ENCODE peak calls at places on chromosomes 12 and 14, in seven cellular contexts. One of them, this sample, is unnamed.

GRCh38 chr14:91357272-91357671 is 60.3 kb downstream of the CCDC88C start:
- DNase-seq in OCI-M1: no peak
- DNase-seq in stimulated activated CD4-positive, alpha-beta T cell treated with anti-CD3 and anti-CD28 coated beads, Interleukin-1b, Interleukin-23, amount 100 ng/mL, for 24 hours: no peak
- DNase-seq in pancreas: no peak
- DNase-seq in SW480: no peak
- DNase-seq in choroid plexus epithelial cell: no peak
- DNase-seq in AG08395: no peak
- DNase-seq in this sample: no peak

GRCh38 chr12:122182887-122183587 is at the start of gene LRRC43:
- DNase-seq in choroid plexus epithelial cell: peak
- DNase-seq in AG08395: peak
- DNase-seq in OCI-M1: no peak
- DNase-seq in SW480: peak
- DNase-seq in stimulated activated CD4-positive, alpha-beta T cell treated with anti-CD3 and anti-CD28 coated beads, Interleukin-1b, Interleukin-23, amount 100 ng/mL, for 24 hours: no peak
- DNase-seq in pancreas: peak
- DNase-seq in this sample: no peak

GRCh38 chr12:13362260-13362841 is 165.8 kb downstream of the EMP1 start:
- DNase-seq in pancreas: peak
- DNase-seq in AG08395: peak
- DNase-seq in SW480: peak
- DNase-seq in stimulated activated CD4-positive, alpha-beta T cell treated with anti-CD3 and anti-CD28 coated beads, Interleukin-1b, Interleukin-23, amount 100 ng/mL, for 24 hours: peak
- DNase-seq in choroid plexus epithelial cell: peak
- DNase-seq in OCI-M1: peak
- DNase-seq in this sample: peak

GRCh38 chr12:131803995-131804521 is 24.1 kb upstream of the MMP17 start:
- DNase-seq in stimulated activated CD4-positive, alpha-beta T cell treated with anti-CD3 and anti-CD28 coated beads, Interleukin-1b, Interleukin-23, amount 100 ng/mL, for 24 hours: no peak
- DNase-seq in AG08395: peak
- DNase-seq in OCI-M1: peak
- DNase-seq in pancreas: no peak
- DNase-seq in choroid plexus epithelial cell: peak
- DNase-seq in SW480: peak
- DNase-seq in this sample: peak

GRCh38 chr12:52354197-52354596 is 13.1 kb downstream of the KRT85 start:
- DNase-seq in AG08395: no peak
- DNase-seq in choroid plexus epithelial cell: no peak
- DNase-seq in SW480: no peak
- DNase-seq in stimulated activated CD4-positive, alpha-beta T cell treated with anti-CD3 and anti-CD28 coated beads, Interleukin-1b, Interleukin-23, amount 100 ng/mL, for 24 hours: no peak
- DNase-seq in OCI-M1: no peak
- DNase-seq in pancreas: no peak
- DNase-seq in this sample: no peak

GRCh38 chr14:75156901-75157300 is 19.5 kb downstream of the TMED10 start:
- DNase-seq in stimulated activated CD4-positive, alpha-beta T cell treated with anti-CD3 and anti-CD28 coated beads, Interleukin-1b, Interleukin-23, amount 100 ng/mL, for 24 hours: no peak
- DNase-seq in AG08395: no peak
- DNase-seq in SW480: no peak
- DNase-seq in choroid plexus epithelial cell: no peak
- DNase-seq in pancreas: no peak
- DNase-seq in OCI-M1: no peak
- DNase-seq in this sample: no peak

GRCh38 chr12:6689000-6689882 is at the start of gene ZNF384:
- DNase-seq in pancreas: peak
- DNase-seq in stimulated activated CD4-positive, alpha-beta T cell treated with anti-CD3 and anti-CD28 coated beads, Interleukin-1b, Interleukin-23, amount 100 ng/mL, for 24 hours: peak
- DNase-seq in OCI-M1: peak
- DNase-seq in AG08395: peak
- DNase-seq in choroid plexus epithelial cell: peak
- DNase-seq in SW480: peak
- DNase-seq in this sample: peak

GRCh38 chr12:120854804-120855203 is 49.4 kb downstream of the SPPL3 start:
- DNase-seq in AG08395: no peak
- DNase-seq in OCI-M1: no peak
- DNase-seq in pancreas: no peak
- DNase-seq in choroid plexus epithelial cell: no peak
- DNase-seq in SW480: no peak
- DNase-seq in stimulated activated CD4-positive, alpha-beta T cell treated with anti-CD3 and anti-CD28 coated beads, Interleukin-1b, Interleukin-23, amount 100 ng/mL, for 24 hours: no peak
- DNase-seq in this sample: no peak

GRCh38 chr12:103334447-103334846 is 161.3 kb downstream of the C12orf42 start:
- DNase-seq in stimulated activated CD4-positive, alpha-beta T cell treated with anti-CD3 and anti-CD28 coated beads, Interleukin-1b, Interleukin-23, amount 100 ng/mL, for 24 hours: no peak
- DNase-seq in OCI-M1: no peak
- DNase-seq in pancreas: no peak
- DNase-seq in choroid plexus epithelial cell: no peak
- DNase-seq in AG08395: no peak
- DNase-seq in SW480: no peak
- DNase-seq in this sample: no peak

GRCh38 chr12:10940389-10940788 is 1.3 kb upstream of the TAS2R14 start:
- DNase-seq in OCI-M1: no peak
- DNase-seq in SW480: no peak
- DNase-seq in stimulated activated CD4-positive, alpha-beta T cell treated with anti-CD3 and anti-CD28 coated beads, Interleukin-1b, Interleukin-23, amount 100 ng/mL, for 24 hours: no peak
- DNase-seq in AG08395: peak
- DNase-seq in choroid plexus epithelial cell: peak
- DNase-seq in pancreas: no peak
- DNase-seq in this sample: peak

GRCh38 chr12:6936642-6937480 is 6.8 kb upstream of the RNU7-1 start:
- DNase-seq in pancreas: peak
- DNase-seq in SW480: no peak
- DNase-seq in AG08395: no peak
- DNase-seq in choroid plexus epithelial cell: no peak
- DNase-seq in stimulated activated CD4-positive, alpha-beta T cell treated with anti-CD3 and anti-CD28 coated beads, Interleukin-1b, Interleukin-23, amount 100 ng/mL, for 24 hours: no peak
- DNase-seq in OCI-M1: peak
- DNase-seq in this sample: no peak

GRCh38 chr14:105971593-105972500 is 445.5 kb downstream of the TMEM121 start:
- DNase-seq in OCI-M1: no peak
- DNase-seq in pancreas: no peak
- DNase-seq in choroid plexus epithelial cell: no peak
- DNase-seq in stimulated activated CD4-positive, alpha-beta T cell treated with anti-CD3 and anti-CD28 coated beads, Interleukin-1b, Interleukin-23, amount 100 ng/mL, for 24 hours: no peak
- DNase-seq in AG08395: no peak
- DNase-seq in SW480: no peak
- DNase-seq in this sample: no peak

GRCh38 chr12:69991683-69992297 is 166.8 kb downstream of the MYRFL start:
- DNase-seq in OCI-M1: no peak
- DNase-seq in pancreas: no peak
- DNase-seq in choroid plexus epithelial cell: no peak
- DNase-seq in stimulated activated CD4-positive, alpha-beta T cell treated with anti-CD3 and anti-CD28 coated beads, Interleukin-1b, Interleukin-23, amount 100 ng/mL, for 24 hours: no peak
- DNase-seq in SW480: no peak
- DNase-seq in AG08395: no peak
- DNase-seq in this sample: no peak

GRCh38 chr12:111846016-111846415 is 4.0 kb downstream of the MAPKAPK5 start:
- DNase-seq in AG08395: no peak
- DNase-seq in choroid plexus epithelial cell: no peak
- DNase-seq in OCI-M1: no peak
- DNase-seq in SW480: no peak
- DNase-seq in stimulated activated CD4-positive, alpha-beta T cell treated with anti-CD3 and anti-CD28 coated beads, Interleukin-1b, Interleukin-23, amount 100 ng/mL, for 24 hours: no peak
- DNase-seq in pancreas: no peak
- DNase-seq in this sample: no peak

GRCh38 chr14:28577711-28578131 is 188.9 kb upstream of the FOXG1 start:
- DNase-seq in AG08395: no peak
- DNase-seq in choroid plexus epithelial cell: peak
- DNase-seq in SW480: no peak
- DNase-seq in stimulated activated CD4-positive, alpha-beta T cell treated with anti-CD3 and anti-CD28 coated beads, Interleukin-1b, Interleukin-23, amount 100 ng/mL, for 24 hours: no peak
- DNase-seq in OCI-M1: no peak
- DNase-seq in pancreas: no peak
- DNase-seq in this sample: peak

GRCh38 chr14:33509454-33509853 is 441.4 kb downstream of the EGLN3 start:
- DNase-seq in stimulated activated CD4-positive, alpha-beta T cell treated with anti-CD3 and anti-CD28 coated beads, Interleukin-1b, Interleukin-23, amount 100 ng/mL, for 24 hours: no peak
- DNase-seq in AG08395: no peak
- DNase-seq in OCI-M1: no peak
- DNase-seq in SW480: no peak
- DNase-seq in pancreas: no peak
- DNase-seq in choroid plexus epithelial cell: no peak
- DNase-seq in this sample: no peak

GRCh38 chr14:41899416-41899815 is 292.7 kb downstream of the LRFN5 start:
- DNase-seq in SW480: no peak
- DNase-seq in pancreas: no peak
- DNase-seq in AG08395: no peak
- DNase-seq in stimulated activated CD4-positive, alpha-beta T cell treated with anti-CD3 and anti-CD28 coated beads, Interleukin-1b, Interleukin-23, amount 100 ng/mL, for 24 hours: no peak
- DNase-seq in choroid plexus epithelial cell: peak
- DNase-seq in OCI-M1: no peak
- DNase-seq in this sample: no peak

GRCh38 chr14:104151028-104151385 is 12.6 kb downstream of the KIF26A start:
- DNase-seq in stimulated activated CD4-positive, alpha-beta T cell treated with anti-CD3 and anti-CD28 coated beads, Interleukin-1b, Interleukin-23, amount 100 ng/mL, for 24 hours: no peak
- DNase-seq in choroid plexus epithelial cell: no peak
- DNase-seq in pancreas: no peak
- DNase-seq in AG08395: no peak
- DNase-seq in SW480: no peak
- DNase-seq in OCI-M1: no peak
- DNase-seq in this sample: no peak

GRCh38 chr14:100025111-100025510 is 40.1 kb upstream of the EVL start:
- DNase-seq in stimulated activated CD4-positive, alpha-beta T cell treated with anti-CD3 and anti-CD28 coated beads, Interleukin-1b, Interleukin-23, amount 100 ng/mL, for 24 hours: no peak
- DNase-seq in AG08395: no peak
- DNase-seq in pancreas: no peak
- DNase-seq in OCI-M1: peak
- DNase-seq in choroid plexus epithelial cell: peak
- DNase-seq in SW480: peak
- DNase-seq in this sample: peak

GRCh38 chr14:72928872-72929271 is 2.6 kb downstream of the DCAF4 start:
- DNase-seq in choroid plexus epithelial cell: no peak
- DNase-seq in stimulated activated CD4-positive, alpha-beta T cell treated with anti-CD3 and anti-CD28 coated beads, Interleukin-1b, Interleukin-23, amount 100 ng/mL, for 24 hours: no peak
- DNase-seq in SW480: no peak
- DNase-seq in pancreas: no peak
- DNase-seq in AG08395: no peak
- DNase-seq in OCI-M1: no peak
- DNase-seq in this sample: no peak

GRCh38 chr14:81946808-81947798 is 413.4 kb upstream of the SEL1L start:
- DNase-seq in pancreas: no peak
- DNase-seq in SW480: no peak
- DNase-seq in stimulated activated CD4-positive, alpha-beta T cell treated with anti-CD3 and anti-CD28 coated beads, Interleukin-1b, Interleukin-23, amount 100 ng/mL, for 24 hours: no peak
- DNase-seq in OCI-M1: peak
- DNase-seq in choroid plexus epithelial cell: no peak
- DNase-seq in AG08395: no peak
- DNase-seq in this sample: no peak

GRCh38 chr12:108840605-108841328 is 16.6 kb downstream of the SSH1 start:
- DNase-seq in OCI-M1: no peak
- DNase-seq in pancreas: no peak
- DNase-seq in choroid plexus epithelial cell: peak
- DNase-seq in AG08395: peak
- DNase-seq in SW480: no peak
- DNase-seq in stimulated activated CD4-positive, alpha-beta T cell treated with anti-CD3 and anti-CD28 coated beads, Interleukin-1b, Interleukin-23, amount 100 ng/mL, for 24 hours: no peak
- DNase-seq in this sample: no peak

GRCh38 chr12:49505672-49506071 is 33.2 kb upstream of the KCNH3 start:
- DNase-seq in AG08395: no peak
- DNase-seq in pancreas: no peak
- DNase-seq in SW480: no peak
- DNase-seq in OCI-M1: no peak
- DNase-seq in choroid plexus epithelial cell: peak
- DNase-seq in stimulated activated CD4-positive, alpha-beta T cell treated with anti-CD3 and anti-CD28 coated beads, Interleukin-1b, Interleukin-23, amount 100 ng/mL, for 24 hours: no peak
- DNase-seq in this sample: no peak

GRCh38 chr14:48382961-48383360 is 707.6 kb upstream of the MDGA2 start:
- DNase-seq in pancreas: no peak
- DNase-seq in choroid plexus epithelial cell: no peak
- DNase-seq in SW480: no peak
- DNase-seq in stimulated activated CD4-positive, alpha-beta T cell treated with anti-CD3 and anti-CD28 coated beads, Interleukin-1b, Interleukin-23, amount 100 ng/mL, for 24 hours: no peak
- DNase-seq in OCI-M1: no peak
- DNase-seq in AG08395: no peak
- DNase-seq in this sample: no peak

GRCh38 chr12:7017870-7018349 is 366 bp downstream of the LPCAT3 start:
- DNase-seq in AG08395: peak
- DNase-seq in choroid plexus epithelial cell: no peak
- DNase-seq in pancreas: no peak
- DNase-seq in stimulated activated CD4-positive, alpha-beta T cell treated with anti-CD3 and anti-CD28 coated beads, Interleukin-1b, Interleukin-23, amount 100 ng/mL, for 24 hours: no peak
- DNase-seq in OCI-M1: no peak
- DNase-seq in SW480: peak
- DNase-seq in this sample: peak

This sample was measured in fibroblast of gingiva.